ENCODE peak calls at places on chromosome 4, in ten cellular contexts. E is Karpas-422; L is astrocyte; B is CD4-positive, CD25-positive, alpha-beta regulatory T cell; A is left lung; D is naive thymus-derived CD4-positive, alpha-beta T cell; Z is tibial nerve; G is lower lobe of right lung; J is cardiac muscle cell; Q is neural progenitor cell. S is an unnamed sample.

GRCh38 chr4:111064342-111064993 is 441.6 kb upstream of the PITX2 start:
- DNase-seq in E (no peak), L (peak; percentile 78), B (no peak), A (no peak), D (no peak), Z (no peak), G (no peak), J (peak; percentile 0), Q (no peak), S (no peak)

GRCh38 chr4:169379688-169380087 is 108.9 kb upstream of the SH3RF1 start:
- DNase-seq in E (no peak), L (no peak), B (no peak), A (no peak), D (no peak), Z (no peak), G (no peak), J (no peak), Q (no peak), S (no peak)

GRCh38 chr4:80150387-80151173 is 46.7 kb upstream of the PRDM8 start:
- DNase-seq in E (no peak), L (no peak), B (no peak), A (no peak), D (no peak), Z (no peak), G (no peak), J (no peak), Q (no peak), S (no peak)

GRCh38 chr4:81052119-81053068 is 21.9 kb downstream of the BMP3 start:
- DNase-seq in E (peak; percentile 54), L (peak; percentile 19), B (peak; percentile 34), A (peak; percentile 36), D (peak; percentile 25), Z (peak; percentile 48), G (peak; percentile 63), J (peak; percentile 76), Q (peak; percentile 82), S (peak; percentile 99)

GRCh38 chr4:150033937-150034336 is 44.3 kb upstream of the DCLK2 start:
- DNase-seq in E (no peak), L (peak; percentile 66), B (no peak), A (no peak), D (no peak), Z (no peak), G (no peak), J (peak; percentile 57), Q (no peak), S (no peak)

GRCh38 chr4:128338634-128339355 is 51.2 kb upstream of the PGRMC2 start:
- DNase-seq in E (no peak), L (peak; percentile 97), B (no peak), A (no peak), D (no peak), Z (no peak), G (no peak), J (peak; percentile 92), Q (no peak), S (no peak)

GRCh38 chr4:16844796-16845586 is 53.5 kb downstream of the LDB2 start:
- DNase-seq in E (no peak), L (peak; percentile 70), B (no peak), A (no peak), D (no peak), Z (no peak), G (no peak), J (peak; percentile 20), Q (peak; percentile 38), S (no peak)

GRCh38 chr4:41913509-41913908 is 21.7 kb upstream of the TMEM33 start:
- DNase-seq in E (no peak), L (no peak), B (no peak), A (no peak), D (no peak), Z (no peak), G (no peak), J (no peak), Q (no peak), S (no peak)

GRCh38 chr4:124227979-124228378 is 484.6 kb downstream of the ANKRD50 start:
- DNase-seq in E (no peak), L (no peak), B (no peak), A (no peak), D (no peak), Z (no peak), G (no peak), J (no peak), Q (no peak), S (no peak)

GRCh38 chr4:118557298-118557851 is 127.8 kb upstream of the METTL14 start:
- DNase-seq in E (no peak), L (peak; percentile 66), B (no peak), A (no peak), D (no peak), Z (no peak), G (no peak), J (peak; percentile 42), Q (peak; percentile 1), S (no peak)

GRCh38 chr4:123505457-123506310 is 109.1 kb downstream of the SPRY1 start:
- DNase-seq in E (no peak), L (peak; percentile 68), B (no peak), A (peak; percentile 59), D (peak; percentile 29), Z (no peak), G (peak; percentile 77), J (peak; percentile 83), Q (peak; percentile 90), S (peak; percentile 95)

GRCh38 chr4:169042608-169043007 is 32.6 kb upstream of the CBR4 start:
- DNase-seq in E (no peak), L (no peak), B (no peak), A (no peak), D (no peak), Z (no peak), G (no peak), J (no peak), Q (no peak), S (no peak)

DNA sequence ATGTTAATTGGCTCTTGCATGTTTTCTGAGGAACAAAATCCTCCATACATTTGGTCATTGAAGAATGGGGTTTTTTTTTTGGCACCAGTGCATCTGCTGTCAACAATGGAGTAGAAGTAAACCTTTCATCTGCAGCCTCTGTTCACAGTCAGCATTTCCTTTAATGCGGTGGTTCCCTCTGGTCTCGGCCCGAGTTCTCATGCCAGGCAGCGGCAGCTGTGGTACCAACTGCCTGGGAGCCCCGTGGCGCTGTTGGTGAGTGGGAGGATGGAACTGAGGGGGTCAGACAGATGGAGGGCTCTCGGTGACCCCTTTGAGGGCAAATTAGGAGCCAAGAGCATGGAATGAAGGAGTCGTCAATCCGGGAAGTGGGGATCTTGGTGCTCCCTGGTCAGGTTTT is 114.7 kb downstream of the AFF1 start:
- DNase-seq in E (no peak), L (no peak), B (no peak), A (no peak), D (no peak), Z (no peak), G (no peak), J (no peak), Q (no peak), S (no peak)
- H3K27ac ChIP-seq in E (no peak overlapping the region), L (no peak overlapping the region), B (no peak overlapping the region), A (peak overlapping the region; percentile 15), D (no peak overlapping the region), Z (peak overlapping the region; percentile 36), G (no peak overlapping the region), J (no peak overlapping the region), Q (peak overlapping the region; percentile 26), S (no peak overlapping the region)

GRCh38 chr4:126915999-126916625 is 716.6 kb upstream of the INTU start:
- DNase-seq in E (no peak), L (no peak), B (no peak), A (no peak), D (no peak), Z (no peak), G (no peak), J (peak; percentile 55), Q (no peak), S (no peak)

DNA sequence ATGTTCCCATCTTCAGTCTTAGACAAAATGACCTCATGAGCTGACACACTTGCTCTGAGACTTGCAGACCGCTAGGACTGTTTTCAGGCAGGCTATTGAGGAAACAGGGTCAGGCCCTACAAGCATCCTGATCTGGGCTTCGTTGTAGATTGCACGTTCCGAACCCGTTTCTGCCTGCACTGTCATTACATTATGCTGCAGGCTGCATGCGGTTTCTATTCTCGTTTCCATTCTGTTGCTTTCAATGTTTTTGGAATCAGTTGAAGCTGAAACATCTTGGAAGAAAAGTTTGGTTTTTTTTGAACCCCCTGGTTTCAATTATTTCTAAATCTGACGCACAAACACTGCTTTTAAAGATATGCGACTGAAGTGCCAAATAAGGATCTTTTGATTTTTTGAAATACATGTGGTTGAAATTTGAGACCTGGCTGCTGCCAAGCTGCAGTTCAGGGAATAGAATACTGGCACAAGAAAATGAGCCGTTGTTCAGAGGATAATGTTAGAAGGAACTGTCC is 716.1 kb upstream of the INTU start:
- DNase-seq in E (no peak), L (peak; percentile 82), B (no peak), A (no peak), D (no peak), Z (no peak), G (no peak), J (peak; percentile 78), Q (no peak), S (no peak)
- H3K9me3 ChIP-seq in E (peaks cover 5% of the 10 kb centered on the region), L (no peaks in the 10 kb centered on the region), B (no peaks in the 10 kb centered on the region), A (peaks cover 6% of the 10 kb centered on the region), D (no peaks in the 10 kb centered on the region), Z (no peaks in the 10 kb centered on the region), G (no peaks in the 10 kb centered on the region), J (no peaks in the 10 kb centered on the region), Q (no peaks in the 10 kb centered on the region), S (no peaks in the 10 kb centered on the region)

GRCh38 chr4:86848732-86849617 is at the start of gene SLC10A6:
- DNase-seq in E (no peak), L (no peak), B (no peak), A (no peak), D (no peak), Z (peak; percentile 15), G (no peak), J (no peak), Q (no peak), S (no peak)

GRCh38 chr4:86845593-86845992 is 3.6 kb downstream of the SLC10A6 start:
- DNase-seq in E (no peak), L (no peak), B (no peak), A (no peak), D (no peak), Z (no peak), G (no peak), J (no peak), Q (no peak), S (no peak)

GRCh38 chr4:86847576-86847975 is 1.6 kb downstream of the SLC10A6 start:
- DNase-seq in E (no peak), L (no peak), B (no peak), A (no peak), D (no peak), Z (no peak), G (no peak), J (no peak), Q (no peak), S (no peak)

GRCh38 chr4:86846921-86847320 is 2.3 kb downstream of the SLC10A6 start:
- DNase-seq in E (no peak), L (peak; percentile 41), B (no peak), A (no peak), D (no peak), Z (no peak), G (no peak), J (no peak), Q (no peak), S (no peak)

GRCh38 chr4:86848136-86848535 is 1.0 kb downstream of the SLC10A6 start:
- DNase-seq in E (no peak), L (peak; percentile 62), B (no peak), A (no peak), D (no peak), Z (no peak), G (no peak), J (no peak), Q (no peak), S (no peak)
- H3K27ac ChIP-seq in E (no peak overlapping the region), L (no peak overlapping the region), B (no peak overlapping the region), A (no peak overlapping the region), D (no peak overlapping the region), Z (peak overlapping the region; percentile 38), G (no peak overlapping the region), J (no peak overlapping the region), Q (no peak overlapping the region), S (no peak overlapping the region)

GRCh38 chr4:1589098-1589497 is 95.0 kb downstream of the FAM53A start:
- DNase-seq in E (no peak), L (no peak), B (no peak), A (no peak), D (no peak), Z (no peak), G (no peak), J (no peak), Q (no peak), S (no peak)
- H3K9me3 ChIP-seq in E (peaks cover 11% of the 10 kb centered on the region), L (peaks cover 9% of the 10 kb centered on the region), B (peaks cover 25% of the 10 kb centered on the region), A (peaks cover 35% of the 10 kb centered on the region), D (no peaks in the 10 kb centered on the region), Z (peaks cover 6% of the 10 kb centered on the region), G (peaks cover 18% of the 10 kb centered on the region), J (no peaks in the 10 kb centered on the region), Q (no peaks in the 10 kb centered on the region), S (peaks cover 4% of the 10 kb centered on the region)

S was measured in OCI-LY7.